ENCODE peak calls at places on chromosomes 5 and 9, in six cellular contexts. N is breast epithelium, H is PC-3, M is osteoblast, D is K562, G is lung. O is an unnamed sample.
A peak's percentile ranks its signal among the peaks of the same experiment; 100 is the strongest.

GRCh38 chr9:109349431-109349846 is 28.6 kb upstream of the EPB41L4B start:
- DNase-seq in N (no peak), M (peak; percentile 87), H (peak; percentile 77), D (no peak), G (no peak), O (no peak)

GRCh38 chr5:180208435-180209081 is 453 bp downstream of the RASGEF1C start:
- DNase-seq in H (peak; percentile 6), M (no peak), N (no peak), G (no peak), D (peak; percentile 58), O (no peak)

GRCh38 chr5:16271851-16272250 is 92.3 kb upstream of the MARCHF11 start:
- DNase-seq in N (no peak), H (no peak), G (no peak), M (no peak), D (no peak), O (no peak)

GRCh38 chr5:66139313-66139712 is 4.8 kb upstream of the SREK1 start:
- DNase-seq in H (no peak), M (no peak), G (no peak), N (no peak), D (no peak), O (no peak)

GRCh38 chr9:10855847-10856246 is 243.0 kb upstream of the PTPRD start:
- DNase-seq in G (no peak), H (peak; percentile 14), N (no peak), D (no peak), M (no peak), O (no peak)

GRCh38 chr5:52449506-52449905 is 338.2 kb upstream of the ITGA1 start:
- DNase-seq in D (no peak), H (no peak), M (no peak), N (no peak), G (no peak), O (no peak)

GRCh38 chr5:7363067-7363677 is 32.8 kb upstream of the ADCY2 start:
- DNase-seq in M (no peak), D (no peak), H (no peak), G (no peak), N (no peak), O (no peak)

GRCh38 chr5:124193371-124193789 is 553.1 kb downstream of the ZNF608 start:
- DNase-seq in H (peak; percentile 34), N (no peak), G (no peak), D (no peak), M (peak; percentile 72), O (no peak)

GRCh38 chr5:71529682-71530081 is 57.5 kb upstream of the MCCC2 start:
- DNase-seq in M (no peak), N (no peak), H (no peak), G (no peak), D (no peak), O (no peak)

GRCh38 chr9:126204197-126204596 is 122.4 kb upstream of the MVB12B start:
- DNase-seq in N (no peak), D (no peak), M (no peak), H (no peak), G (no peak), O (no peak)

GRCh38 chr5:72447751-72448150 is 59.5 kb downstream of the ZNF366 start:
- DNase-seq in G (no peak), M (no peak), N (no peak), D (no peak), H (no peak), O (no peak)

GRCh38 chr9:20624201-20625002 is 2.1 kb upstream of the MLLT3 start:
- DNase-seq in D (no peak), H (peak; percentile 81), M (peak; percentile 83), G (peak; percentile 49), N (peak; percentile 24), O (peak; percentile 55)

GRCh38 chr5:14179446-14179845 is 36.3 kb downstream of the TRIO start:
- DNase-seq in G (no peak), M (no peak), D (no peak), N (no peak), H (no peak), O (no peak)

GRCh38 chr9:89360465-89360864 is 42.2 kb downstream of the SECISBP2 start:
- DNase-seq in D (no peak), G (no peak), N (no peak), H (no peak), M (no peak), O (no peak)

GRCh38 chr5:82440041-82440440 is 161.9 kb upstream of the RPS23 start:
- DNase-seq in H (no peak), N (no peak), M (no peak), D (no peak), G (no peak), O (no peak)

GRCh38 chr9:14366071-14366470 is 52.1 kb upstream of the NFIB start:
- DNase-seq in G (no peak), M (peak; percentile 45), D (no peak), H (no peak), N (no peak), O (no peak)

GRCh38 chr9:113602126-113603119 is 138.9 kb downstream of the RGS3 start:
- DNase-seq in M (peak; percentile 96), N (peak; percentile 81), D (peak; percentile 84), G (peak; percentile 69), H (peak; percentile 22), O (peak; percentile 90)

GRCh38 chr5:172801184-172801671 is 30.2 kb upstream of the DUSP1 start:
- DNase-seq in H (peak; percentile 87), M (peak; percentile 90), N (no peak), D (no peak), G (no peak), O (no peak)

GRCh38 chr9:3553076-3553765 is 27.4 kb upstream of the RFX3 start:
- DNase-seq in G (no peak), H (no peak), D (no peak), N (no peak), M (no peak), O (no peak)

GRCh38 chr9:72415163-72415562 is 50.2 kb upstream of the ZFAND5 start:
- DNase-seq in D (no peak), H (no peak), N (no peak), M (no peak), G (no peak), O (no peak)

GRCh38 chr5:181246276-181247050 is 2.8 kb upstream of the RACK1 start:
- DNase-seq in G (peak; percentile 92), H (peak; percentile 87), N (peak; percentile 88), D (peak; percentile 94), M (peak; percentile 96), O (peak; percentile 92)

GRCh38 chr9:7117676-7118561 is 360.1 kb downstream of the KDM4C start:
- DNase-seq in D (no peak), N (no peak), H (peak; percentile 41), G (no peak), M (no peak), O (no peak)

GRCh38 chr5:36944607-36945225 is 68.1 kb downstream of the NIPBL start:
- DNase-seq in H (peak; percentile 85), M (no peak), N (no peak), G (no peak), D (peak; percentile 22), O (no peak)

GRCh38 chr5:180648658-180649296 is 623 bp downstream of the FLT4 start:
- DNase-seq in M (peak; percentile 90), G (no peak), D (peak; percentile 68), H (no peak), N (no peak), O (peak; percentile 30)

GRCh38 chr5:88248743-88249540 is 19.7 kb downstream of the TMEM161B start:
- DNase-seq in G (no peak), N (no peak), H (no peak), D (no peak), M (no peak), O (no peak)

GRCh38 chr9:1051286-1052118 is 1.3 kb downstream of the DMRT2 start:
- DNase-seq in N (no peak), D (no peak), M (peak; percentile 74), H (no peak), G (no peak), O (peak; percentile 67)

GRCh38 chr9:100098241-100098886 is 436 bp downstream of the ERP44 start:
- DNase-seq in H (peak; percentile 75), M (peak; percentile 60), N (peak; percentile 46), D (peak; percentile 59), G (peak; percentile 72), O (peak; percentile 83)

GRCh38 chr5:150077996-150078801 is 8.2 kb downstream of the CSF1R start:
- DNase-seq in N (no peak), G (no peak), H (no peak), D (no peak), M (no peak), O (no peak)

GRCh38 chr5:119340597-119341218 is 15.1 kb upstream of the TNFAIP8 start:
- DNase-seq in N (no peak), H (no peak), G (no peak), M (no peak), D (peak; percentile 43), O (no peak)
- H3K4me3 ChIP-seq in N (no peak overlapping the region), H (no peak overlapping the region), G (no peak overlapping the region), M (no peak overlapping the region), D (no peak overlapping the region), O (no peak overlapping the region)

GRCh38 chr9:136674786-136675349 is 12.2 kb downstream of the EGFL7 start:
- DNase-seq in M (no peak), D (peak; percentile 75), G (peak; percentile 87), H (no peak), N (no peak), O (peak; percentile 93)
- H3K27ac ChIP-seq in M (no peak overlapping the region), D (peak overlapping the region; percentile 11), G (no peak overlapping the region), H (no peak overlapping the region), N (no peak overlapping the region), O (peak overlapping the region; percentile 37)

GRCh38 chr9:121354141-121354540 is 15.9 kb downstream of the STOM start:
- DNase-seq in G (no peak), D (no peak), H (no peak), N (no peak), M (no peak), O (no peak)
- H3K4me1 ChIP-seq in G (peaks cover 39% of the 10 kb centered on the region), D (peaks cover 10% of the 10 kb centered on the region), H (peaks cover 23% of the 10 kb centered on the region), N (peaks cover 19% of the 10 kb centered on the region), M (peaks cover 16% of the 10 kb centered on the region), O (peaks cover 3% of the 10 kb centered on the region)

GRCh38 chr9:97772145-97772544 is 75.0 kb upstream of the XPA start:
- DNase-seq in M (no peak), N (no peak), H (no peak), G (no peak), D (no peak), O (no peak)
- H3K4me3 ChIP-seq in M (no peak overlapping the region), N (no peak overlapping the region), H (no peak overlapping the region), G (no peak overlapping the region), D (no peak overlapping the region), O (no peak overlapping the region)

GRCh38 chr9:127776919-127777280 is 1.6 kb downstream of the SH2D3C start:
- DNase-seq in D (no peak), H (no peak), N (no peak), M (no peak), G (no peak), O (no peak)

GRCh38 chr9:127780126-127780885 is 1.8 kb upstream of the SH2D3C start:
- DNase-seq in H (no peak), D (no peak), N (no peak), G (no peak), M (peak; percentile 62), O (no peak)

GRCh38 chr9:127778280-127779135 is at the start of gene SH2D3C:
- DNase-seq in G (no peak), N (no peak), D (peak; percentile 44), M (no peak), H (no peak), O (peak; percentile 64)

GRCh38 chr9:127777368-127777960 is 1.0 kb downstream of the SH2D3C start:
- DNase-seq in M (no peak), D (no peak), G (no peak), H (no peak), N (no peak), O (no peak)

GRCh38 chr9:127779136-127779981 is 893 bp upstream of the SH2D3C start:
- DNase-seq in N (no peak), D (no peak), G (no peak), H (no peak), M (peak; percentile 81), O (no peak)
- H3K27ac ChIP-seq in N (no peak overlapping the region), D (no peak overlapping the region), G (no peak overlapping the region), H (no peak overlapping the region), M (no peak overlapping the region), O (peak overlapping the region; percentile 58)

O was measured in right lobe of liver.